ENCODE peak calls at places on chromosomes 1 and 21, in five cellular contexts. V is body of pancreas, D is brain microvascular endothelial cell, P is suprapubic skin, S is heart right ventricle. F is an unnamed sample.

GRCh38 chr1:118992868-118993711 is 4.9 kb upstream of the TBX15 start:
- DNase-seq in V (no peak), D (no peak), P (no peak), S (no peak), F (no peak)

GRCh38 chr1:56799605-56800398 is 19.4 kb downstream of the FYB2 start:
- DNase-seq in V (no peak), D (no peak), P (no peak), S (no peak), F (no peak)

GRCh38 chr1:3530086-3530930 is 75.8 kb downstream of the ARHGEF16 start:
- DNase-seq in V (peak), D (no peak), P (no peak), S (no peak), F (no peak)

GRCh38 chr21:36704281-36704957 is 5.5 kb downstream of the SIM2 start:
- DNase-seq in V (no peak), D (no peak), P (no peak), S (no peak), F (no peak)

GRCh38 chr1:116962976-116963639 is 38.5 kb upstream of the CD101 start:
- DNase-seq in V (no peak), D (no peak), P (no peak), S (no peak), F (no peak)

GRCh38 chr1:64953241-64953640 is 13.1 kb downstream of the JAK1 start:
- DNase-seq in V (no peak), D (no peak), P (no peak), S (no peak), F (no peak)

GRCh38 chr1:51301152-51301843 is 29.1 kb downstream of the TTC39A start:
- DNase-seq in V (no peak), D (no peak), P (no peak), S (no peak), F (no peak)

GRCh38 chr1:212606734-212607205 is 1.8 kb upstream of the ATF3 start:
- DNase-seq in V (peak), D (no peak), P (peak), S (peak), F (no peak)

GRCh38 chr1:78090734-78091133 is 45.0 kb downstream of the GIPC2 start:
- DNase-seq in V (no peak), D (no peak), P (no peak), S (no peak), F (no peak)

GRCh38 chr1:225811622-225812487 is 1.9 kb downstream of the EPHX1 start:
- DNase-seq in V (peak), D (no peak), P (no peak), S (no peak), F (no peak)

GRCh38 chr1:159188375-159188788 is 16.3 kb upstream of the ACKR1 start:
- DNase-seq in V (peak), D (peak), P (peak), S (peak), F (no peak)

GRCh38 chr1:16235347-16235746 is 1.6 kb downstream of the CPLANE2 start:
- DNase-seq in V (no peak), D (no peak), P (no peak), S (no peak), F (no peak)

GRCh38 chr1:110672753-110673108 is 2.0 kb downstream of the KCNA3 start:
- DNase-seq in V (no peak), D (no peak), P (no peak), S (no peak), F (peak)

GRCh38 chr1:61743716-61744620 is 1.7 kb downstream of the PATJ start:
- DNase-seq in V (no peak), D (peak), P (no peak), S (no peak), F (no peak)

GRCh38 chr1:53616511-53616910 is 122.5 kb downstream of the GLIS1 start:
- DNase-seq in V (no peak), D (no peak), P (peak), S (no peak), F (no peak)

GRCh38 chr1:229161740-229162139 is 109.2 kb upstream of the RAB4A start:
- DNase-seq in V (no peak), D (no peak), P (no peak), S (no peak), F (no peak)

GRCh38 chr1:111214086-111214801 is 13.3 kb upstream of the CHI3L2 start:
- DNase-seq in V (no peak), D (no peak), P (no peak), S (no peak), F (peak)

DNA sequence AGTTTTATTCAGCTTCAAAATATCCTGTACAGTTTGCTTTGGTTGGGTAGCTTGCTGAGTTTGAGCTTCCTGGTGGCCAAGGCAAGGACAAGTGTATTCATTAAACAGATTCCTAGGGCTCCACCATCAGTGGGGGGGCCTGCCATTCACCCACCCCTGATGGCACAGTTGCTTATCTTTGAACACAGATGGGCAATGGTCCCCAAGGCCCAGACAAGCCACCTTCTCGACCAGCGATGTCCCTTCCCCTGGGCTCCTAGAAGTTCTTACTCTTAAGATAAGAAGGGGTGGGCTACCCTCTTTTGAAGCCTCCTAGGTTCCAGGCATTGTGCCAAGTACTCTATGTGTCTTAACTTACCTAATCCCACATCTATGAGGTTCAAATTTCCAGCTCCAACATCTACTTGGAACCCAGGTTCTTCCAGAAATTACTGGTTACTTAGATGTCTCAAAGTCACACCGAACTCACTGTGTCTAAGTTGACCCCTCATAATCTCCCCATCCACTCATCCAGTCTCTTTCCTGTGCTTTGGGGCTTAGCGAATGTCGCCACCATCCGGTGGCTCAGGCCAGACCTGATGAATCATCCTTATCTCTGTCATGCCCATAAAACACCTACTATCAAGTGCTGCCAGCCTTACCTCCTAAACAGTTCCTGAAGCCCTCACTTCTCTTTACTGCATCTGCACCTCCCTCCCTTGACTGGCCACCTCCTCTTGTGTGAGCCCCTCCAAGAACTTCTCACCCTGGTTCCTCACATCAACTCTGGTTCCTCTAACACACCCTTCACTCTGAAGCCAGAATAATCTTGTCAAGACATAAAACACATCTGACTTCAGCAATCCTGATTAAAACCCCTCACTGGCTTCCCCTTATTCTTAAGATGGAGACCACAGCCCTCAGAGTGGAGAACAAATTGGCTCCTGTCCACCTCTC is 50.1 kb downstream of the KLHDC7A start:
- DNase-seq in V (peak), D (no peak), P (peak), S (no peak), F (no peak)
- TF ChIP-seq CTCF in V (no peak), D (no peak), P (no peak), S (no peak), F (peak)

GRCh38 chr1:183804382-183804781 is 538 bp upstream of the RGL1 start:
- DNase-seq in V (no peak), D (no peak), P (no peak), S (no peak), F (no peak)
- H3K4me3 ChIP-seq in V (no peak), D (peak), P (peak), S (peak), F (peak)

DNA sequence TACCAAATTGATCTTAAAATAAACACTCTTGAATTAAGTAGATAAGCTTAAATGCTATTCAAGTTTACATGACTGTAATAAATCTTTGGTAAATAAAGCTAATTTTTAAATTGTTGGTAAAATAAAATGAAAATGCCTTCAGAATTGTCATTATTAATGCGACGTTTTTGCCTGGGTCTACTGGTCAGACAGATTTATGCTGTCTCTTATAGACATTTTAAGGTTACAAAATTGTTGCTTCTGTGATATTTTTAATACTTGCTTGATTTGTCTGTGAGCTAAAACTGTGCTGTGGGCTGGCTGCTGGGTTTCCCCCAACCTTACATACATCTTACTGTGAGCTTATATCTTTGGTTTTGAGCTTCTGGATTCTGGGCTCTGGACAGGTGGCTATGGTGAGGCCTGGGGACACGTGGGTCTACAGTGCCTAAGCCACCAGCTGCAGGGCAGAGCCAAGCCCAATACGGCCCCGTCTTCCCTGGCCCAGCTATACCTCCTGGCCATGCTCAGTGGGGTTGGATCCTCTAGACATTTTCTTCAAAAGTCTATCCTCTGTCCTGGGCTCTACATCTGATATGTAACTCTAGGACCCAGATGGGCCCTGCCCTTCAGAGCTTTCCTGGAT is 81.4 kb downstream of the ETS2 start:
- DNase-seq in V (no peak), D (no peak), P (no peak), S (no peak), F (no peak)
- TF ChIP-seq CTCF in V (no peak), D (no peak), P (no peak), S (no peak), F (no peak)

GRCh38 chr1:26277719-26278118 is 2.2 kb upstream of the SH3BGRL3 start:
- DNase-seq in V (no peak), D (no peak), P (no peak), S (no peak), F (no peak)

GRCh38 chr1:26276432-26276838 is 3.5 kb upstream of the SH3BGRL3 start:
- DNase-seq in V (no peak), D (no peak), P (no peak), S (no peak), F (no peak)

GRCh38 chr1:26274801-26275425 is 5.0 kb upstream of the SH3BGRL3 start:
- DNase-seq in V (no peak), D (peak), P (no peak), S (no peak), F (no peak)

GRCh38 chr1:26277261-26277661 is 2.6 kb upstream of the SH3BGRL3 start:
- DNase-seq in V (peak), D (no peak), P (no peak), S (no peak), F (no peak)

DNA sequence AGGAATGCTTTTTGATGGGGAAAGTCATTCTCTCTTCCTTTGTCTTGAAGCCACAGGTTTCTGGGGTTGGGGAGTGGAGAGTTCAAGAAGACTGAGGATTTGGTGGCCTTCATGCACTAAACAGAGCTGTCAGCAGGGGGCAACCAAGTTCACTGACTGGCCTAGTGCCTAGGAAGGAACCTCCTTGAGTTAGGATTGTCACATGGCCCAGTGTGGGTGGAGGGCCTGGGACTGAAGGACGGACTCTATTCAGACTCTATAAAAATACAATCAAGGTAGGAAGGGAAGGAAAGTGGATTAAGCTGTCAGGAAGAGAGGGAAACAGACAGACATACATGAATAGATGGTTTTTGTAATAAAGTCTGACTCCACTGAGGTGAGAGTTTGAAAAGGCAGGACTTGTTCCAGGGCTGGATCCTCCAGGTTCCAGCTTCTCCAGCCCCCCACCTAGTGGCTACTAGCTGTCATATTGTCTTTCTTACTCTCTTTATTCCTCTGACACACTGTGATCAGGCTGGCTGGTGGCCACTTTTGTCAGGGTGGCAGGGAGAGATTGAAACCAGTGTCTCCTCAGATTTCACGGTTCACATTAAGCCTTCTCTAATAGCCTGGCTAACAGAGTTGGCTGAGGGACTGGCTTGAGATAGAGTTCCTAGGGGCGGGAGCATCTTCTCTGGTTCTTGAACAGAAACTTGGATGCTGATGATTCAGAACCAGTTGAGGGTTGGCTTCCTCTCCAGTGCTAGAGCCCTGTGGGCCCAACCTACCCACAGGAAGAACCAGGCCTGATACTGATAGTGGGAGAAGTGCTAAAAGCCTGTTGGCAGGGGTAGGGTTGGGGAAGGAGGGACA is 4.1 kb upstream of the SH3BGRL3 start:
- DNase-seq in V (peak), D (peak), P (peak), S (peak), F (no peak)
- H3K4me3 ChIP-seq in V (no peak), D (no peak), P (no peak), S (no peak), F (no peak)

GRCh38 chr1:240608707-240609106 is 3.2 kb downstream of the GREM2 start:
- DNase-seq in V (no peak), D (peak), P (no peak), S (no peak), F (no peak)
- TF ChIP-seq CTCF in V (peak), D (peak), P (no peak), S (no peak), F (peak)

GRCh38 chr1:8679929-8680504 is 137.4 kb downstream of the RERE start:
- DNase-seq in V (no peak), D (no peak), P (no peak), S (no peak), F (no peak)

GRCh38 chr1:8682573-8682972 is 134.9 kb downstream of the RERE start:
- DNase-seq in V (no peak), D (no peak), P (no peak), S (no peak), F (no peak)

GRCh38 chr1:8681911-8682310 is 135.5 kb downstream of the RERE start:
- DNase-seq in V (no peak), D (no peak), P (no peak), S (no peak), F (no peak)

GRCh38 chr1:8680628-8681316 is 136.7 kb downstream of the RERE start:
- DNase-seq in V (no peak), D (no peak), P (no peak), S (no peak), F (no peak)

DNA sequence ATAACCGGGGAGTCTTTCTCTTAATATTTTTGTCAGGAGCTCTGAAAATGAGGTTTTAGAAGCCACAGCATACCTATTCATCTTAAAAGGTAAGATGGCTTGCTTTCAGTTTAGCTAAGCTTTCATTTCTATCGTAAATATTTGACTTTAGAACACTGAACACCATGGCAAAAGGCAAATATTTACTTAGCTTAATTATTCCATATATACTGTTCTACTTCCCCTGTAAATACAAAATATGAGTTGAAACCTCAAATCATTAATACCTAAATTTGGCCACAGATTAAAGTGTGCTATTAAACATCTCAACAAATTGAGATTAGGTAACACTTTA is 136.2 kb downstream of the RERE start:
- DNase-seq in V (no peak), D (no peak), P (no peak), S (no peak), F (no peak)
- H3K4me3 ChIP-seq in V (no peak), D (no peak), P (no peak), S (no peak), F (peak)